ENCODE peak calls at places on chromosomes 5 and 9, in nine cellular contexts. U is WERI-Rb-1, S is BE2C, P is tibial artery, H is heart right ventricle, Q is CD14-positive monocyte, M is astrocyte of the spinal cord, T is HepG2, Y is Caco-2. G is an unnamed sample.
A peak's percentile ranks its signal among the peaks of the same experiment; 100 is the strongest.

GRCh38 chr5:16461782-16462181 is 3.8 kb downstream of the ZNF622 start:
- DNase-seq in M (peak; percentile 71), P (no peak), Y (no peak), Q (no peak), U (no peak), S (no peak), H (no peak), T (peak; percentile 60), G (no peak)

GRCh38 chr5:141656396-141656795 is 5.2 kb upstream of the FCHSD1 start:
- DNase-seq in H (no peak), Q (no peak), P (no peak), U (no peak), Y (no peak), T (no peak), S (no peak), M (no peak), G (no peak)

GRCh38 chr5:125485003-125485641 is 738.7 kb upstream of the ZNF608 start:
- DNase-seq in P (peak; percentile 66), Q (no peak), M (peak; percentile 99), H (peak; percentile 12), U (no peak), T (no peak), S (peak; percentile 74), Y (no peak), G (no peak)

GRCh38 chr9:89606049-89606481 is 1.3 kb downstream of the GADD45G start:
- DNase-seq in P (peak; percentile 84), Q (peak; percentile 71), H (peak; percentile 62), M (peak; percentile 77), T (peak; percentile 27), U (peak; percentile 45), S (peak; percentile 76), Y (peak; percentile 81), G (peak; percentile 96)

GRCh38 chr9:14585730-14586473 is 107.3 kb downstream of the ZDHHC21 start:
- DNase-seq in S (no peak), H (no peak), U (no peak), Y (no peak), T (no peak), Q (no peak), P (no peak), M (no peak), G (no peak)

GRCh38 chr9:105146677-105147076 is 97.8 kb upstream of the SLC44A1 start:
- DNase-seq in Y (no peak), M (no peak), S (peak; percentile 15), T (no peak), H (no peak), Q (no peak), U (no peak), P (no peak), G (no peak)

GRCh38 chr5:55534436-55535198 is at the start of gene PLPP1:
- DNase-seq in H (peak; percentile 92), T (peak; percentile 65), U (peak; percentile 92), P (peak; percentile 88), Y (peak; percentile 90), S (peak; percentile 94), Q (peak; percentile 51), M (peak; percentile 91), G (peak; percentile 90)

GRCh38 chr9:20640331-20641187 is 18.3 kb upstream of the MLLT3 start:
- DNase-seq in Q (no peak), M (peak; percentile 68), P (no peak), H (peak; percentile 44), T (no peak), Y (no peak), S (peak; percentile 91), U (no peak), G (no peak)

GRCh38 chr9:109961579-109961978 is 181.6 kb downstream of the PALM2AKAP2 start:
- DNase-seq in Y (no peak), S (no peak), T (no peak), Q (no peak), P (no peak), M (no peak), U (no peak), H (no peak), G (no peak)

GRCh38 chr5:102975457-102976182 is 144.3 kb downstream of the GIN1 start:
- DNase-seq in T (no peak), H (no peak), U (no peak), Y (no peak), S (no peak), Q (no peak), P (no peak), M (peak; percentile 64), G (no peak)

GRCh38 chr9:11204521-11204920 is 591.7 kb upstream of the PTPRD start:
- DNase-seq in S (no peak), P (no peak), H (no peak), Y (no peak), M (no peak), Q (no peak), T (no peak), U (no peak), G (no peak)

GRCh38 chr9:96344458-96345180 is 38.9 kb downstream of the SLC35D2 start:
- DNase-seq in M (peak; percentile 94), U (peak; percentile 79), T (peak; percentile 84), H (peak; percentile 59), Q (no peak), S (peak; percentile 42), Y (peak; percentile 91), P (peak; percentile 67), G (peak; percentile 62)

DNA sequence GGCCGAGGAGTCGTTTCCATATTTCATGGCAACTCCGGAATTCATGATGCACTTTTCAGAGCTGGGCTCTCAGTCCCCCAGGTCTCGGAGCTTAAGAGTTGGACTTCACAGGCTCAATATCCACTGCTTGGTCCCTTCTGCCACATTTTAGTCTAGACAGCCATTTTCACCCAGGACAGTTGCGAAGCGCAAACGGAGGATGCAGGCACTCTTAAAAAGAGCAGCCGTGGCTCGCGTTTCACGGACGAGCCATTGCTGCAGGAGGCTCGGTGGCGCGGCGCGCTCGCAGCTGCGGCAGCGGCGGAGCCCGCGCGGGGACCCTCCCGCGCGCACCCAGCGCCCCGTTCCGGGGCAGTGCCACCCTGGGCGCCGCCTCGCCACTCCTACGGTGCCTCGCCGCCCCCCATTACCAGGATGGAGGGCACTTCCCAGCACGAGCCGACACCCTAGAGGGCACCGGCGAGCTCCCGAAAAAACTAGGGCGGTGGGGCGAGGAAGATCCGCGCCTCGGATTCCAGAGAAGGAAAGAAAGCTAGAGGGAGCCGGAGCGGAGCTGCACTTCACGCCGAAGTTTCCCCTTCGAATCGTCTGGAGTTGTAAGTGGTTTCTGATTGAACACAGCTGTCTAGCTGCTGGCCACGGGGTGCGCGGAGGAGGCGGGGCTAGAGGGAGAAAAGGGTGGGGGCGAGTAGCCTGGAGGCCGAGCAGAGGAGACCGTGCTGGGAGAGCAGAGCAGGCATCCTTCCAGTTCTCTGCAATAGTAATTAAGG is 140.3 kb downstream of the TSSK1B start:
- DNase-seq in T (no peak), P (peak; percentile 89), M (peak; percentile 93), U (peak; percentile 95), H (peak; percentile 96), Q (no peak), Y (peak; percentile 50), S (peak; percentile 96), G (peak; percentile 90)
- TF ChIP-seq CTCF in T (no peak), P (no peak), M (peak; percentile 18), U (peak; percentile 7), H (peak; percentile 44), Q (no peak), Y (no peak), S (peak; percentile 19), G (no peak)

GRCh38 chr9:131856105-131856504 is 116.2 kb upstream of the RAPGEF1 start:
- DNase-seq in U (no peak), M (no peak), T (peak; percentile 48), Q (no peak), P (no peak), Y (no peak), H (no peak), S (no peak), G (no peak)
- TF ChIP-seq CTCF in U (peak; percentile 51), M (peak; percentile 18), T (peak; percentile 51), Q (no peak), P (no peak), Y (no peak), H (no peak), S (peak; percentile 26), G (no peak)

DNA sequence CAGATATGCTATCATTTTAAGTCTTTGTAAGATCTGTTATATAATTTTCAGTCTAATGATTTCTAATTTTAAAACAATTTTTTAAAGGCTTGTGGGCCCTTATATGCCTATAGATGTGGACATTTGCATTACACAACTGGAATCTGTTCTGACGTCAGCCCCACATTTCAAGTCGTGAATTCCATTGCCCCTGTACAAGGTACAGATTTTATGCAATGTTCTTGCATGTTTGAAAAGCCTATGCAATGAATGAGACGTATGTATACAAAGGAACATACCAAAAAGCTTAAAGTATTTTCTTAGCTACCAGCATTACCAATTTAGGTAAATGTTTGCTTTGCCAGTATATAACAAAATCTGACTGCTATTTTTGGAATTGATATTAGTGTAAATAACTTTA is 77.2 kb downstream of the ITGA1 start:
- DNase-seq in Y (peak; percentile 57), S (no peak), Q (no peak), T (peak; percentile 86), P (no peak), H (no peak), M (peak; percentile 9), U (no peak), G (no peak)
- TF ChIP-seq CTCF in Y (no peak), S (no peak), Q (no peak), T (no peak), P (no peak), H (no peak), M (no peak), U (no peak), G (no peak)

GRCh38 chr9:18141681-18142080 is 332.3 kb upstream of the ADAMTSL1 start:
- DNase-seq in T (no peak), Q (no peak), M (no peak), S (no peak), Y (no peak), P (no peak), U (no peak), H (no peak), G (no peak)

GRCh38 chr9:18138676-18139075 is 335.3 kb upstream of the ADAMTSL1 start:
- DNase-seq in U (no peak), P (no peak), H (no peak), Q (no peak), M (no peak), T (no peak), Y (no peak), S (no peak), G (no peak)

GRCh38 chr9:18142964-18143363 is 331.0 kb upstream of the ADAMTSL1 start:
- DNase-seq in P (no peak), Q (no peak), U (no peak), M (no peak), H (no peak), Y (no peak), T (no peak), S (no peak), G (no peak)

DNA sequence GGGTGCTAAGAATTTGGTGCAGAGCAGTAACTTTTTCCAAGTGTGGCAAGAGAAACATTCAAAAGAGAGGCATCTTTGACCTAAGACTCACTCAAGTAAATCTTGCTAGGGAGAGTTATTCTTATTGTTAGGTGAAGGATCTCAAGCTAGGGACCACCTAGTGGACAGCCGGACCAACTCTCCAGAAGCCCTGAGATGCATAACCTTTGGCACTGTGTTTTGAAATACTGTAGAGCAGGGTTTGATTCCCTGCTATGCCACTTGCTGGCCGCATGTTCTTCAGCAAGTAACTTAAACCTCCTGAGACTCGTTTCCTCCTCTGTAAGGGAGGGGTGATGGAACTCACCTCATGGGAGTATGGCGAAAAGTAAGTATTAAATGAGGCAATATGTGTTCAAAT is 336.1 kb upstream of the ADAMTSL1 start:
- DNase-seq in M (no peak), P (no peak), T (no peak), U (no peak), H (no peak), S (no peak), Q (no peak), Y (no peak), G (no peak)
- TF ChIP-seq CTCF in M (no peak), P (no peak), T (no peak), U (peak; percentile 21), H (no peak), S (peak; percentile 11), Q (no peak), Y (no peak), G (no peak)

G was measured in left lung.